ENCODE peak calls at places on chromosome 3, in ten cellular contexts. Q, P, M, L, B, C, H, K, Z and X are unnamed samples.

GRCh38 chr3:53134631-53135232 is 4.5 kb upstream of the RFT1 start:
- DNase-seq in P (peak; percentile 58), Q (peak; percentile 51), B (peak; percentile 26), C (peak; percentile 90), Z (peak; percentile 66), M (peak; percentile 83), K (peak; percentile 61), L (no peak), H (no peak), X (peak; percentile 27)

GRCh38 chr3:136343446-136343845 is 93.3 kb downstream of the PCCB start:
- DNase-seq in C (no peak), H (no peak), M (no peak), P (no peak), L (no peak), Q (no peak), B (no peak), Z (no peak), K (no peak), X (no peak)

GRCh38 chr3:167978071-167978470 is 117.7 kb downstream of the GOLIM4 start:
- DNase-seq in M (no peak), H (no peak), B (no peak), Q (no peak), P (no peak), K (no peak), C (no peak), Z (no peak), L (no peak), X (no peak)

GRCh38 chr3:113441051-113441770 is at the start of gene CFAP44:
- DNase-seq in Q (peak; percentile 40), H (no peak), C (peak; percentile 83), Z (peak; percentile 62), P (peak; percentile 41), B (peak; percentile 27), M (no peak), K (peak; percentile 44), L (peak; percentile 6), X (no peak)

GRCh38 chr3:194872669-194872977 is 186.9 kb downstream of the FAM43A start:
- DNase-seq in Q (no peak), H (no peak), C (peak; percentile 70), K (no peak), B (no peak), L (no peak), M (peak; percentile 70), Z (peak; percentile 76), P (peak; percentile 79), X (peak; percentile 52)

GRCh38 chr3:119831941-119832371 is 50.1 kb downstream of the NR1I2 start:
- DNase-seq in H (no peak), C (peak; percentile 74), P (no peak), B (no peak), Z (peak; percentile 91), L (no peak), M (no peak), K (no peak), Q (peak; percentile 9), X (no peak)

GRCh38 chr3:159280326-159280725 is 478.5 kb downstream of the MFSD1 start:
- DNase-seq in P (no peak), Z (no peak), M (no peak), K (no peak), Q (no peak), C (no peak), H (no peak), L (no peak), B (no peak), X (no peak)

GRCh38 chr3:108099203-108099602 is 8.4 kb upstream of the CD47 start:
- DNase-seq in Z (peak; percentile 23), L (no peak), P (no peak), Q (no peak), K (no peak), M (no peak), C (no peak), H (no peak), B (no peak), X (no peak)

GRCh38 chr3:184259878-184260570 is 1.3 kb downstream of the CAMK2N2 start:
- DNase-seq in M (no peak), Q (no peak), H (no peak), Z (peak; percentile 32), L (no peak), P (no peak), K (peak; percentile 53), C (peak; percentile 68), B (no peak), X (no peak)

GRCh38 chr3:103167850-103168249 is 733.0 kb downstream of the ZPLD1 start:
- DNase-seq in C (no peak), B (no peak), P (no peak), M (no peak), Q (no peak), L (no peak), Z (no peak), H (no peak), K (no peak), X (no peak)

GRCh38 chr3:129618901-129619671 is 12.6 kb upstream of the PLXND1 start:
- DNase-seq in M (no peak), C (no peak), Z (no peak), Q (no peak), L (no peak), B (no peak), H (no peak), P (no peak), K (no peak), X (no peak)

GRCh38 chr3:144272715-144273114 is 301.1 kb downstream of the DIPK2A start:
- DNase-seq in B (no peak), L (no peak), Q (no peak), C (no peak), Z (no peak), K (no peak), P (no peak), H (no peak), M (no peak), X (no peak)

GRCh38 chr3:197460639-197461038 is 95.1 kb downstream of the BDH1 start:
- DNase-seq in K (no peak), Z (no peak), Q (no peak), L (no peak), C (no peak), H (no peak), B (no peak), M (no peak), P (no peak), X (no peak)

GRCh38 chr3:189307963-189308362 is 136.2 kb downstream of the TPRG1 start:
- DNase-seq in C (no peak), Q (no peak), L (no peak), M (no peak), B (no peak), K (no peak), H (no peak), P (no peak), Z (no peak), X (no peak)

GRCh38 chr3:159038405-159038804 is 236.6 kb downstream of the MFSD1 start:
- DNase-seq in Q (no peak), L (no peak), Z (no peak), P (no peak), K (no peak), B (no peak), H (no peak), M (no peak), C (no peak), X (no peak)

GRCh38 chr3:52817221-52817620 is 13.3 kb downstream of the ITIH4 start:
- DNase-seq in M (no peak), H (no peak), Q (no peak), P (no peak), K (no peak), C (no peak), B (no peak), Z (no peak), L (no peak), X (no peak)

GRCh38 chr3:190972840-190973270 is 110.4 kb upstream of the GMNC start:
- DNase-seq in M (peak; percentile 43), Q (peak; percentile 85), L (no peak), K (no peak), P (peak; percentile 80), C (peak; percentile 2), B (no peak), Z (peak; percentile 3), H (no peak), X (peak; percentile 93)

GRCh38 chr3:153911111-153911510 is 210.1 kb upstream of the ARHGEF26 start:
- DNase-seq in C (no peak), K (no peak), L (no peak), M (no peak), Z (no peak), Q (no peak), B (no peak), P (no peak), H (no peak), X (no peak)

GRCh38 chr3:150879141-150879540 is 26.1 kb downstream of the MINDY4B start:
- DNase-seq in P (no peak), Q (no peak), L (no peak), M (no peak), H (no peak), K (no peak), B (no peak), Z (no peak), C (no peak), X (no peak)

GRCh38 chr3:31448035-31448881 is 84.5 kb upstream of the STT3B start:
- DNase-seq in Z (peak; percentile 44), C (peak; percentile 8), B (no peak), M (peak; percentile 47), Q (no peak), H (no peak), K (peak; percentile 24), P (peak; percentile 42), L (no peak), X (no peak)

GRCh38 chr3:9785602-9786001 is 6.7 kb downstream of the TADA3 start:
- DNase-seq in C (no peak), H (no peak), P (no peak), M (no peak), B (no peak), K (no peak), Z (no peak), L (no peak), Q (no peak), X (no peak)

GRCh38 chr3:157354722-157355121 is 81.9 kb upstream of the PTX3 start:
- DNase-seq in K (no peak), Z (peak; percentile 45), L (no peak), H (peak; percentile 4), C (peak; percentile 66), M (peak; percentile 56), Q (no peak), B (no peak), P (peak; percentile 26), X (no peak)

GRCh38 chr3:102112706-102113230 is 263.5 kb downstream of the NFKBIZ start:
- DNase-seq in Q (no peak), B (no peak), K (no peak), P (peak; percentile 26), Z (no peak), H (no peak), M (no peak), C (no peak), L (no peak), X (no peak)

GRCh38 chr3:21294768-21295167 is 456.2 kb downstream of the ZNF385D start:
- DNase-seq in C (peak; percentile 57), B (no peak), Q (peak; percentile 13), H (no peak), K (no peak), M (no peak), P (peak; percentile 87), Z (peak; percentile 45), L (no peak), X (no peak)

GRCh38 chr3:127711021-127711420 is 38.3 kb downstream of the ABTB1 start:
- DNase-seq in M (no peak), K (no peak), L (no peak), P (no peak), Z (no peak), H (no peak), C (no peak), Q (no peak), B (no peak), X (no peak)

GRCh38 chr3:78844307-78844706 is 923.5 kb downstream of the ROBO1 start:
- DNase-seq in C (no peak), Q (no peak), L (no peak), H (no peak), P (no peak), B (no peak), K (no peak), M (no peak), Z (no peak), X (no peak)